ENCODE peak calls at places on chromosomes 13 and 19, in six cellular contexts. T, R, Q, P, D and I are unnamed samples.

GRCh38 chr19:6731822-6732221 is 5.6 kb downstream of the GPR108 start:
- DNase-seq in Q (no peak), R (no peak), T (no peak), P (no peak), D (no peak), I (no peak)

GRCh38 chr13:102830646-102831045 is 15.2 kb upstream of the ERCC5 start:
- DNase-seq in P (no peak), Q (peak), D (no peak), T (no peak), R (no peak), I (no peak)

GRCh38 chr13:40394304-40394983 is 272.0 kb downstream of the FOXO1 start:
- DNase-seq in D (no peak), T (no peak), R (no peak), P (no peak), Q (no peak), I (no peak)

GRCh38 chr13:83753912-83754624 is 128.2 kb downstream of the SLITRK1 start:
- DNase-seq in Q (no peak), P (no peak), D (no peak), R (no peak), T (no peak), I (no peak)

GRCh38 chr19:44774614-44775013 is 3.1 kb upstream of the CBLC start:
- DNase-seq in R (no peak), P (no peak), T (no peak), Q (no peak), D (no peak), I (no peak)

GRCh38 chr19:1655131-1655981 is 2.9 kb upstream of the TCF3 start:
- DNase-seq in D (no peak), P (no peak), R (no peak), T (no peak), Q (no peak), I (no peak)

GRCh38 chr19:28065026-28065425 is 1147.9 kb downstream of the UQCRFS1 start:
- DNase-seq in R (no peak), Q (no peak), P (no peak), D (no peak), T (no peak), I (no peak)

GRCh38 chr19:48918801-48919247 is 14.7 kb upstream of the DHDH start:
- DNase-seq in T (no peak), P (no peak), Q (no peak), R (no peak), D (no peak), I (no peak)

GRCh38 chr13:24605923-24606372 is 74.3 kb upstream of the ATP12A start:
- DNase-seq in R (no peak), D (no peak), Q (peak), T (no peak), P (no peak), I (peak)

GRCh38 chr19:47142779-47143178 is 12.1 kb downstream of the SAE1 start:
- DNase-seq in P (no peak), D (no peak), R (no peak), Q (no peak), T (no peak), I (no peak)

GRCh38 chr19:3708207-3708931 is at the start of gene TJP3:
- DNase-seq in R (no peak), Q (peak), P (no peak), T (no peak), D (no peak), I (no peak)

GRCh38 chr19:45130888-45131615 is 29.7 kb downstream of the NKPD1 start:
- DNase-seq in R (no peak), P (no peak), D (no peak), T (no peak), Q (no peak), I (peak)

GRCh38 chr13:51584731-51585191 is 499 bp downstream of the WDFY2 start:
- DNase-seq in P (peak), D (peak), Q (peak), R (no peak), T (peak), I (no peak)

GRCh38 chr19:15161028-15161984 is 39.5 kb downstream of the NOTCH3 start:
- DNase-seq in R (no peak), Q (peak), T (no peak), P (no peak), D (no peak), I (peak)

GRCh38 chr13:109938255-109938936 is 152.0 kb upstream of the IRS2 start:
- DNase-seq in D (no peak), P (no peak), T (peak), R (no peak), Q (peak), I (peak)

GRCh38 chr19:45079063-45079910 is at the start of gene GEMIN7:
- DNase-seq in T (peak), Q (peak), D (peak), P (peak), R (peak), I (peak)

GRCh38 chr19:1131718-1132552 is 28.1 kb downstream of the GPX4 start:
- DNase-seq in D (peak), P (peak), T (peak), Q (peak), R (no peak), I (no peak)

GRCh38 chr13:109436841-109437240 is 349.5 kb downstream of the IRS2 start:
- DNase-seq in R (no peak), Q (no peak), D (no peak), T (no peak), P (no peak), I (no peak)

GRCh38 chr13:25335856-25336255 is 34.4 kb downstream of the NUP58 start:
- DNase-seq in D (no peak), T (no peak), P (no peak), Q (peak), R (no peak), I (no peak)

GRCh38 chr13:45713106-45713690 is 11.1 kb downstream of the CBY2 start:
- DNase-seq in T (no peak), D (no peak), Q (no peak), R (no peak), P (no peak), I (no peak)

GRCh38 chr13:29924482-29924884 is 74.1 kb upstream of the UBL3 start:
- DNase-seq in T (no peak), Q (peak), P (no peak), R (no peak), D (no peak), I (peak)

GRCh38 chr13:113972451-113973217 is 1.2 kb downstream of the C13orf46 start:
- DNase-seq in P (no peak), T (no peak), Q (no peak), D (no peak), R (no peak), I (no peak)

GRCh38 chr19:21566073-21566472 is 60.7 kb downstream of the ZNF429 start:
- DNase-seq in P (no peak), D (no peak), Q (no peak), R (no peak), T (no peak), I (no peak)

GRCh38 chr13:27704681-27705080 is 83.0 kb downstream of the POLR1D start:
- DNase-seq in T (no peak), Q (no peak), D (no peak), P (no peak), R (no peak), I (no peak)

GRCh38 chr19:18119243-18120105 is 21.9 kb downstream of the MAST3 start:
- DNase-seq in D (peak), P (no peak), R (peak), T (no peak), Q (no peak), I (no peak)

GRCh38 chr13:40664100-40665060 is 2.1 kb downstream of the FOXO1 start:
- DNase-seq in T (no peak), D (peak), P (peak), Q (peak), R (peak), I (no peak)

GRCh38 chr19:36436531-36436930 is 18.1 kb upstream of the ZFP82 start:
- DNase-seq in P (no peak), D (no peak), T (no peak), Q (no peak), R (no peak), I (no peak)

GRCh38 chr13:71661921-71662320 is 205.1 kb downstream of the DACH1 start:
- DNase-seq in T (no peak), R (no peak), Q (peak), P (no peak), D (no peak), I (no peak)

GRCh38 chr13:36130542-36131214 is 504 bp downstream of the DCLK1 start:
- DNase-seq in P (no peak), R (no peak), Q (peak), D (no peak), T (no peak), I (peak)

GRCh38 chr13:31012285-31013024 is 80.0 kb downstream of the TEX26 start:
- DNase-seq in Q (peak), D (no peak), P (no peak), R (no peak), T (no peak), I (no peak)

GRCh38 chr19:48881741-48882657 is 9.8 kb downstream of the PPP1R15A start:
- DNase-seq in Q (no peak), R (no peak), T (no peak), P (no peak), D (no peak), I (no peak)

GRCh38 chr13:101916758-101917474 is 464.4 kb downstream of the ITGBL1 start:
- DNase-seq in D (no peak), R (no peak), T (no peak), P (no peak), Q (no peak), I (no peak)

GRCh38 chr19:34475975-34476594 is 5.5 kb upstream of the WTIP start:
- DNase-seq in T (no peak), Q (no peak), R (no peak), P (peak), D (no peak), I (no peak)

GRCh38 chr19:53906211-53907192 is 2.6 kb upstream of the CACNG7 start:
- DNase-seq in R (peak), Q (peak), D (peak), P (no peak), T (no peak), I (no peak)

GRCh38 chr19:10191347-10191746 is 3.4 kb downstream of the DNMT1 start:
- DNase-seq in R (no peak), T (peak), P (no peak), D (no peak), Q (peak), I (peak)